ENCODE peak calls at places on chromosome 4, in six cellular contexts. Y, D, X, E, B and N are unnamed samples.

GRCh38 chr4:15314974-15315373 is 112.9 kb upstream of the C1QTNF7 start:
- DNase-seq in Y (no peak), D (no peak), X (no peak), E (no peak), B (no peak), N (no peak)

GRCh38 chr4:169810325-169811323 is 52.9 kb upstream of the HPF1 start:
- DNase-seq in Y (no peak), D (peak), X (peak), E (peak), B (peak), N (no peak)

GRCh38 chr4:103098331-103098730 is 1.3 kb downstream of the BDH2 start:
- DNase-seq in Y (no peak), D (no peak), X (no peak), E (no peak), B (no peak), N (no peak)

GRCh38 chr4:147853706-147854105 is 121.8 kb downstream of the ARHGAP10 start:
- DNase-seq in Y (no peak), D (no peak), X (no peak), E (peak), B (no peak), N (no peak)

GRCh38 chr4:37936889-37937498 is 23.2 kb upstream of the PTTG2 start:
- DNase-seq in Y (no peak), D (no peak), X (no peak), E (no peak), B (no peak), N (no peak)

GRCh38 chr4:109957227-109957626 is 44.5 kb downstream of the EGF start:
- DNase-seq in Y (no peak), D (no peak), X (no peak), E (no peak), B (no peak), N (no peak)

GRCh38 chr4:1087371-1087770 is 26.0 kb downstream of the RNF212 start:
- DNase-seq in Y (no peak), D (no peak), X (no peak), E (no peak), B (no peak), N (peak)

GRCh38 chr4:152705918-152706317 is 26.1 kb upstream of the TMEM154 start:
- DNase-seq in Y (no peak), D (no peak), X (no peak), E (no peak), B (no peak), N (no peak)

GRCh38 chr4:142656178-142656577 is 189.9 kb downstream of the INPP4B start:
- DNase-seq in Y (no peak), D (peak), X (peak), E (no peak), B (no peak), N (no peak)

GRCh38 chr4:38163216-38164006 is 203.2 kb downstream of the PTTG2 start:
- DNase-seq in Y (no peak), D (peak), X (no peak), E (peak), B (no peak), N (no peak)

GRCh38 chr4:189507060-189507459 is 433.6 kb upstream of the FRG1 start:
- DNase-seq in Y (no peak), D (no peak), X (no peak), E (no peak), B (no peak), N (no peak)

GRCh38 chr4:10275696-10276095 is 159.1 kb upstream of the WDR1 start:
- DNase-seq in Y (no peak), D (no peak), X (no peak), E (no peak), B (no peak), N (no peak)

GRCh38 chr4:137312257-137312656 is 220.0 kb downstream of the PCDH18 start:
- DNase-seq in Y (no peak), D (peak), X (no peak), E (no peak), B (no peak), N (no peak)